ENCODE peak calls at places on chromosome X, in six cellular contexts. D is cardiac muscle cell, X is HCT116, A is GM23248, E is PC-9, O is esophagus squamous epithelium. G is an unnamed sample.

GRCh38 chrX:133685806-133686205 is 270.5 kb upstream of the GPC4 start:
- DNase-seq in X (no peak), D (peak; percentile 6), A (no peak), E (no peak), O (no peak), G (no peak)

GRCh38 chrX:100980608-100981497 is 11.3 kb downstream of the ARL13A start:
- DNase-seq in X (peak; percentile 73), O (no peak), A (peak; percentile 73), E (peak; percentile 88), D (peak; percentile 62), G (peak; percentile 80)

GRCh38 chrX:39682778-39683177 is 415.0 kb downstream of the BCOR start:
- DNase-seq in O (no peak), A (no peak), D (no peak), E (no peak), X (peak; percentile 22), G (no peak)

GRCh38 chrX:9510980-9511379 is 46.1 kb downstream of the TBL1X start:
- DNase-seq in E (no peak), X (no peak), O (no peak), D (no peak), A (no peak), G (no peak)

GRCh38 chrX:133534172-133534571 is 118.9 kb upstream of the GPC4 start:
- DNase-seq in E (no peak), X (no peak), O (no peak), A (no peak), D (no peak), G (no peak)

GRCh38 chrX:69564665-69565064 is 51.2 kb upstream of the EDA start:
- DNase-seq in A (no peak), D (no peak), E (no peak), O (no peak), X (no peak), G (no peak)

GRCh38 chrX:74450803-74451449 is 29.6 kb downstream of the SLC16A2 start:
- DNase-seq in A (peak; percentile 90), O (no peak), X (peak; percentile 10), D (peak; percentile 91), E (no peak), G (peak; percentile 44)

GRCh38 chrX:129694805-129695204 is 40.0 kb upstream of the APLN start:
- DNase-seq in O (no peak), X (no peak), E (no peak), D (no peak), A (no peak), G (no peak)

GRCh38 chrX:39580043-39580442 is 517.7 kb downstream of the BCOR start:
- DNase-seq in A (no peak), X (no peak), O (no peak), D (no peak), E (no peak), G (no peak)

GRCh38 chrX:5399403-5399802 is 829.3 kb downstream of the NLGN4X start:
- DNase-seq in D (no peak), X (no peak), O (no peak), A (no peak), E (no peak), G (no peak)

GRCh38 chrX:45070116-45071007 is 130.3 kb downstream of the DIPK2B start:
- DNase-seq in E (no peak), X (peak; percentile 24), D (peak; percentile 69), A (peak; percentile 52), O (no peak), G (peak; percentile 18)

GRCh38 chrX:17414839-17415238 is 39.8 kb downstream of the NHS start:
- DNase-seq in A (no peak), D (no peak), X (no peak), E (peak; percentile 13), O (no peak), G (no peak)
- H3K4me3 ChIP-seq in A (no peak overlapping the region), D (no peak overlapping the region), X (no peak overlapping the region), E (no peak overlapping the region), O (no peak overlapping the region), G (no peak overlapping the region)

DNA sequence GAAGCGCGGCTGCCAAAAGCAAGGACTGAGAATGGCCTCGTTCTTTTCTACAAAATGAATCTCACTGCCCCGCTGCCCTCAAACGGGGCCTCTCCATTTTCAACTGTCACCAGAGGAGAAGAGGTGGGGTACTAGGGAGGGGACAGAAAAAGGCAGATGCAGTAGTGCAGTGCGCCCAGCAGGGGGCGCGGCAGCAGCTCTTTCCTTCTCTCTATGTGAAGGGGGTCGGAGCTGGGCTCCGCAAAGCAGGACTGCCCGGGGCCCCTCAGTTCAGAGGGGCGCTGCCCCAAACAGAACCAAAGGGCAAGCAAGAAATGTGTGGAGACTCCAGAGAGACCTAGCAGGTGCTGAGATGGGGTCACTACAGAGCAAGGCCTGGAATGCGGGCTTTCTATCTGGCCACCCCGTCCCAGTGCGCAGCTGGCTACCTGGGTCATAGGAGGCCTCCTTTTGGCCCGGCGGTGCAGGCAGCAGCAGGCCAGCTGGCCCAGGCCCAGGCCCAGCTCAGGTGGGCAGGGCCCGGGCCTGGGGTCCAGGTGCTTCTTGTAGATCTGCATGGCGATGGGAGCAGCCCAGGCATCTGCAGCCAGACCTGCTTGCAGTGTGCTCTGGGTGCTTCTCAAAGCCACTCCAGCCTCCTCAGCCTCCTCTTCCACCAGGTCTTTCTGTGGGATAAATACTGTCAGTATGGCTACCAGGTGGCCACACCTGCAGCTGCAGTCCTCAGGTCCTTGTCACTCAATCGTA is 5.9 kb downstream of the IRAK1 start:
- DNase-seq in O (no peak), E (peak; percentile 50), X (no peak), D (peak; percentile 36), A (peak; percentile 42), G (no peak)
- H3K27ac ChIP-seq in O (no peak overlapping the region), E (no peak overlapping the region), X (no peak overlapping the region), D (no peak overlapping the region), A (no peak overlapping the region), G (no peak overlapping the region)

GRCh38 chrX:10666102-10666501 is 45.7 kb upstream of the MID1 start:
- DNase-seq in A (no peak), E (no peak), D (no peak), X (no peak), O (no peak), G (no peak)

GRCh38 chrX:10660171-10660570 is 39.8 kb upstream of the MID1 start:
- DNase-seq in E (no peak), X (no peak), D (no peak), O (no peak), A (no peak), G (no peak)

DNA sequence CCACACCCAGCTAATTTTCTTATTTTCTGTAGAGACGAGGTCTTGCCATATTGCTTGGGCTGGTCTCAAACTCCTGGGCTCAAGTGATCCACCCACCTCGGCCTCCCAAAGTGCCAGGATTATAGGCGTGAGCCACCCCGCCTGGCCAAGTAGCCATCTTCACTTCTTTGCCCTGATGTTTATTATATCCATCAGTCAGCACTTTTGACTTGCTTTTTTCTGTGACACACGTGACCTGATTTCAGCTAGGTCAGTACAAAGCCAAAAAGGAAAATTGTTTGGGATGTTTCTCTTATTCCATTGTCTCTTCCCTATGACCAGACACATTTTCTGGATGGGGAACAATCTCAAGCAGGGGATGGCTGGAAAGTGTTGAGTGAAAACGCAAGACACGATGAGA is 45.3 kb upstream of the MID1 start:
- DNase-seq in E (no peak), O (no peak), X (no peak), A (no peak), D (no peak), G (no peak)
- H3K4me3 ChIP-seq in E (no peak overlapping the region), O (no peak overlapping the region), X (no peak overlapping the region), A (no peak overlapping the region), D (no peak overlapping the region), G (no peak overlapping the region)

GRCh38 chrX:115606861-115607260 is 45.9 kb downstream of the PLS3 start:
- DNase-seq in D (no peak), E (no peak), O (no peak), X (no peak), A (no peak), G (no peak)

GRCh38 chrX:115602729-115603389 is 41.9 kb downstream of the PLS3 start:
- DNase-seq in X (no peak), E (no peak), A (peak; percentile 54), D (no peak), O (no peak), G (no peak)

GRCh38 chrX:115598556-115598955 is 37.6 kb downstream of the PLS3 start:
- DNase-seq in O (no peak), E (no peak), D (no peak), A (peak; percentile 39), X (no peak), G (no peak)

GRCh38 chrX:115603534-115604074 is 42.6 kb downstream of the PLS3 start:
- DNase-seq in E (no peak), D (no peak), X (no peak), O (no peak), A (no peak), G (no peak)

GRCh38 chrX:115602308-115602707 is 41.3 kb downstream of the PLS3 start:
- DNase-seq in X (no peak), O (no peak), A (no peak), D (no peak), E (no peak), G (no peak)
- H3K27ac ChIP-seq in X (no peak overlapping the region), O (no peak overlapping the region), A (peak overlapping the region; percentile 43), D (peak overlapping the region; percentile 28), E (peak overlapping the region; percentile 61), G (peak overlapping the region; percentile 76)

GRCh38 chrX:42079968-42080367 is 156.6 kb upstream of the CASK start:
- DNase-seq in D (no peak), A (peak; percentile 36), E (no peak), O (no peak), X (no peak), G (no peak)
- H3K4me3 ChIP-seq in D (no peak overlapping the region), A (no peak overlapping the region), E (no peak overlapping the region), O (no peak overlapping the region), X (no peak overlapping the region), G (no peak overlapping the region)

GRCh38 chrX:153645921-153646481 is 1.0 kb upstream of the DUSP9 start:
- DNase-seq in D (no peak), E (peak; percentile 30), X (no peak), A (no peak), O (no peak), G (no peak)
- H3K27ac ChIP-seq in D (no peak overlapping the region), E (no peak overlapping the region), X (no peak overlapping the region), A (no peak overlapping the region), O (no peak overlapping the region), G (no peak overlapping the region)

GRCh38 chrX:107506596-107507031 is 57.2 kb downstream of the FRMPD3 start:
- DNase-seq in D (no peak), O (no peak), E (no peak), X (no peak), A (no peak), G (no peak)
- H3K4me3 ChIP-seq in D (peak overlapping the region; percentile 18), O (peak overlapping the region; percentile 18), E (no peak overlapping the region), X (no peak overlapping the region), A (no peak overlapping the region), G (no peak overlapping the region)

GRCh38 chrX:155215443-155216178 is 649 bp upstream of the VBP1 start:
- DNase-seq in O (no peak), A (peak; percentile 21), E (no peak), D (no peak), X (no peak), G (no peak)
- H3K27ac ChIP-seq in O (peak overlapping the region; percentile 89), A (peak overlapping the region; percentile 62), E (no peak overlapping the region), D (peak overlapping the region; percentile 83), X (peak overlapping the region; percentile 67), G (peak overlapping the region; percentile 90)

G was measured in SJSA1.